ENCODE peak calls at places on chromosomes 1 and 21, in eight cellular contexts. One of them, this sample, is unnamed.

GRCh38 chr1:207644852-207645631 is at the start of gene CR1L:
- DNase-seq in psoas muscle: peak; percentile 83
- DNase-seq in stomach: peak; percentile 80
- DNase-seq in cardiac muscle cell: peak; percentile 76
- DNase-seq in neural progenitor cell: peak; percentile 53
- DNase-seq in lower lobe of right lung: peak; percentile 88
- DNase-seq in PC-9: no peak
- DNase-seq in Peyer's patch: peak; percentile 78
- DNase-seq in this sample: peak; percentile 68

GRCh38 chr1:209045326-209046057 is 538.0 kb upstream of the CAMK1G start:
- DNase-seq in psoas muscle: no peak
- DNase-seq in stomach: no peak
- DNase-seq in cardiac muscle cell: no peak
- DNase-seq in neural progenitor cell: no peak
- DNase-seq in lower lobe of right lung: no peak
- DNase-seq in PC-9: no peak
- DNase-seq in Peyer's patch: no peak
- DNase-seq in this sample: peak; percentile 75

GRCh38 chr1:17527036-17527914 is 12.2 kb upstream of the ARHGEF10L start:
- DNase-seq in psoas muscle: no peak
- DNase-seq in stomach: no peak
- DNase-seq in cardiac muscle cell: no peak
- DNase-seq in neural progenitor cell: no peak
- DNase-seq in lower lobe of right lung: no peak
- DNase-seq in PC-9: no peak
- DNase-seq in Peyer's patch: no peak
- DNase-seq in this sample: no peak

GRCh38 chr1:67833595-67833926 is 294 bp upstream of the GNG12 start:
- DNase-seq in psoas muscle: peak; percentile 61
- DNase-seq in stomach: no peak
- DNase-seq in cardiac muscle cell: no peak
- DNase-seq in neural progenitor cell: peak; percentile 21
- DNase-seq in lower lobe of right lung: no peak
- DNase-seq in PC-9: no peak
- DNase-seq in Peyer's patch: no peak
- DNase-seq in this sample: no peak

GRCh38 chr1:44812822-44813543 is 4.7 kb downstream of the BTBD19 start:
- DNase-seq in psoas muscle: no peak
- DNase-seq in stomach: no peak
- DNase-seq in cardiac muscle cell: no peak
- DNase-seq in neural progenitor cell: no peak
- DNase-seq in lower lobe of right lung: peak; percentile 59
- DNase-seq in PC-9: no peak
- DNase-seq in Peyer's patch: peak; percentile 60
- DNase-seq in this sample: peak; percentile 30

GRCh38 chr1:91617242-91617837 is 116.7 kb downstream of the CDC7 start:
- DNase-seq in psoas muscle: peak; percentile 44
- DNase-seq in stomach: no peak
- DNase-seq in cardiac muscle cell: peak; percentile 21
- DNase-seq in neural progenitor cell: peak; percentile 59
- DNase-seq in lower lobe of right lung: peak; percentile 55
- DNase-seq in PC-9: peak; percentile 51
- DNase-seq in Peyer's patch: peak; percentile 66
- DNase-seq in this sample: peak; percentile 82

GRCh38 chr21:38815060-38815405 is 9.3 kb downstream of the ETS2 start:
- DNase-seq in psoas muscle: no peak
- DNase-seq in stomach: no peak
- DNase-seq in cardiac muscle cell: no peak
- DNase-seq in neural progenitor cell: no peak
- DNase-seq in lower lobe of right lung: no peak
- DNase-seq in PC-9: peak; percentile 61
- DNase-seq in Peyer's patch: no peak
- DNase-seq in this sample: no peak

GRCh38 chr1:173946380-173946921 is 29.3 kb upstream of the SERPINC1 start:
- DNase-seq in psoas muscle: no peak
- DNase-seq in stomach: no peak
- DNase-seq in cardiac muscle cell: no peak
- DNase-seq in neural progenitor cell: no peak
- DNase-seq in lower lobe of right lung: no peak
- DNase-seq in PC-9: no peak
- DNase-seq in Peyer's patch: no peak
- DNase-seq in this sample: no peak

GRCh38 chr1:224205438-224205840 is 22.4 kb downstream of the DEGS1 start:
- DNase-seq in psoas muscle: no peak
- DNase-seq in stomach: no peak
- DNase-seq in cardiac muscle cell: no peak
- DNase-seq in neural progenitor cell: no peak
- DNase-seq in lower lobe of right lung: no peak
- DNase-seq in PC-9: peak; percentile 73
- DNase-seq in Peyer's patch: no peak
- DNase-seq in this sample: no peak

GRCh38 chr1:203629509-203630082 is 3.0 kb downstream of the ATP2B4 start:
- DNase-seq in psoas muscle: peak; percentile 78
- DNase-seq in stomach: peak; percentile 69
- DNase-seq in cardiac muscle cell: peak; percentile 79
- DNase-seq in neural progenitor cell: peak; percentile 80
- DNase-seq in lower lobe of right lung: peak; percentile 85
- DNase-seq in PC-9: no peak
- DNase-seq in Peyer's patch: peak; percentile 85
- DNase-seq in this sample: peak; percentile 57

GRCh38 chr21:39392296-39392695 is 43.4 kb upstream of the HMGN1 start:
- DNase-seq in psoas muscle: no peak
- DNase-seq in stomach: no peak
- DNase-seq in cardiac muscle cell: no peak
- DNase-seq in neural progenitor cell: peak; percentile 61
- DNase-seq in lower lobe of right lung: no peak
- DNase-seq in PC-9: no peak
- DNase-seq in Peyer's patch: no peak
- DNase-seq in this sample: no peak

GRCh38 chr1:63545780-63546179 is 22.5 kb downstream of the EFCAB7 start:
- DNase-seq in psoas muscle: no peak
- DNase-seq in stomach: no peak
- DNase-seq in cardiac muscle cell: no peak
- DNase-seq in neural progenitor cell: no peak
- DNase-seq in lower lobe of right lung: no peak
- DNase-seq in PC-9: no peak
- DNase-seq in Peyer's patch: no peak
- DNase-seq in this sample: no peak

GRCh38 chr21:28687571-28687970 is 305.1 kb downstream of the LTN1 start:
- DNase-seq in psoas muscle: no peak
- DNase-seq in stomach: no peak
- DNase-seq in cardiac muscle cell: peak; percentile 7
- DNase-seq in neural progenitor cell: no peak
- DNase-seq in lower lobe of right lung: no peak
- DNase-seq in PC-9: no peak
- DNase-seq in Peyer's patch: no peak
- DNase-seq in this sample: no peak

GRCh38 chr1:10251325-10252103 is 41.1 kb downstream of the KIF1B start:
- DNase-seq in psoas muscle: no peak
- DNase-seq in stomach: no peak
- DNase-seq in cardiac muscle cell: no peak
- DNase-seq in neural progenitor cell: no peak
- DNase-seq in lower lobe of right lung: no peak
- DNase-seq in PC-9: no peak
- DNase-seq in Peyer's patch: no peak
- DNase-seq in this sample: no peak

GRCh38 chr1:191643060-191643459 is 515.2 kb upstream of the RGS18 start:
- DNase-seq in psoas muscle: no peak
- DNase-seq in stomach: no peak
- DNase-seq in cardiac muscle cell: no peak
- DNase-seq in neural progenitor cell: no peak
- DNase-seq in lower lobe of right lung: no peak
- DNase-seq in PC-9: no peak
- DNase-seq in Peyer's patch: no peak
- DNase-seq in this sample: no peak

DNA sequence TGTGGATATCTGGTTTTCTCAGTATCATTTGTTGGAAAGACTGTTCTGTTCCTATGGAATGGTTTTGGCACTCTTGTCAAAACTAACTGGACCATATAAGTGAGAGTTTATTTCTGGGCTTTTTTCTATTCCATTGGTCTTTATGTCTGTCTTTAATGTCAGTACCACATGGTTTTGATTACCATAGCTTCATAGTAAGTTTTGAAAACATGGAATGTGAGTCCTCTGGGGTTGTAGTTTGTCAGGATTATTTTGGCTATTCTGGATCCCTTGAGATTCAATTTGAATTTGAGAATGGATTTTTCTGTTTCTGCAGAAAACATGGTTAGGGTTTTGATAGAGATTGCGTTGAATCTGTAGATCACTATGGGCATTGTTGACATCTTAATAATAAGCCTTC is 107.9 kb downstream of the ZFYVE9 start:
- DNase-seq in psoas muscle: no peak
- DNase-seq in stomach: no peak
- DNase-seq in cardiac muscle cell: no peak
- DNase-seq in neural progenitor cell: no peak
- DNase-seq in lower lobe of right lung: no peak
- DNase-seq in PC-9: no peak
- DNase-seq in Peyer's patch: no peak
- DNase-seq in this sample: no peak
- H3K4me1 ChIP-seq in psoas muscle: no peaks in the 10 kb centered on the region
- H3K4me1 ChIP-seq in stomach: no peaks in the 10 kb centered on the region
- H3K4me1 ChIP-seq in cardiac muscle cell: no peaks in the 10 kb centered on the region
- H3K4me1 ChIP-seq in neural progenitor cell: no peaks in the 10 kb centered on the region
- H3K4me1 ChIP-seq in lower lobe of right lung: no peaks in the 10 kb centered on the region
- H3K4me1 ChIP-seq in PC-9: no peaks in the 10 kb centered on the region
- H3K4me1 ChIP-seq in Peyer's patch: no peaks in the 10 kb centered on the region
- H3K4me1 ChIP-seq in this sample: no peaks in the 10 kb centered on the region

DNA sequence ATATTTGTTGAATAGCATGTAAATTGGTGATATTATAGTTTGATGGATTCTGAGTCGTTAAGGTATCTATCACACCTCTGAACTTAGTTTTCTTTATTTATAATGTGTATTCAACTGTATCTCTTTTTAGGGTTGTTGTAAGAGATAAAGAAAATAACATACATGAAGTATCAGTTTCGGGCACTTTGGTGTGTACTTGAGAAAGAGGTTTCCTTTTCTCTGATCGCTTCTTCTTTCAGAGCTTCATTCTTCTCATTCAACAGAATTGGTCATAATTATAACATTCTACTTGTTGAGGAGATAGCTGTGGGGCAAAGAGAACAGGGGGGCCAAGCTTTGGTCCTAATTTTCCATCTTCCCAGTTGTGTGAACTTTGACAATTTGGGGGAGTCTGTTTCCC is 508.0 kb downstream of the PLPP3 start:
- DNase-seq in psoas muscle: no peak
- DNase-seq in stomach: no peak
- DNase-seq in cardiac muscle cell: no peak
- DNase-seq in neural progenitor cell: no peak
- DNase-seq in lower lobe of right lung: no peak
- DNase-seq in PC-9: no peak
- DNase-seq in Peyer's patch: no peak
- DNase-seq in this sample: no peak
- H3K4me3 ChIP-seq in psoas muscle: no peak overlapping the region
- H3K4me3 ChIP-seq in stomach: no peak overlapping the region
- H3K4me3 ChIP-seq in cardiac muscle cell: no peak overlapping the region
- H3K4me3 ChIP-seq in neural progenitor cell: no peak overlapping the region
- H3K4me3 ChIP-seq in lower lobe of right lung: no peak overlapping the region
- H3K4me3 ChIP-seq in PC-9: no peak overlapping the region
- H3K4me3 ChIP-seq in Peyer's patch: no peak overlapping the region
- H3K4me3 ChIP-seq in this sample: no peak overlapping the region

GRCh38 chr1:16029288-16029687 is 7.5 kb downstream of the CLCNKA start:
- DNase-seq in psoas muscle: no peak
- DNase-seq in stomach: no peak
- DNase-seq in cardiac muscle cell: no peak
- DNase-seq in neural progenitor cell: no peak
- DNase-seq in lower lobe of right lung: no peak
- DNase-seq in PC-9: no peak
- DNase-seq in Peyer's patch: no peak
- DNase-seq in this sample: no peak

GRCh38 chr1:16031551-16031950 is 9.7 kb downstream of the CLCNKA start:
- DNase-seq in psoas muscle: no peak
- DNase-seq in stomach: no peak
- DNase-seq in cardiac muscle cell: no peak
- DNase-seq in neural progenitor cell: no peak
- DNase-seq in lower lobe of right lung: no peak
- DNase-seq in PC-9: no peak
- DNase-seq in Peyer's patch: no peak
- DNase-seq in this sample: no peak

GRCh38 chr1:16028237-16029002 is 6.6 kb downstream of the CLCNKA start:
- DNase-seq in psoas muscle: no peak
- DNase-seq in stomach: no peak
- DNase-seq in cardiac muscle cell: no peak
- DNase-seq in neural progenitor cell: no peak
- DNase-seq in lower lobe of right lung: no peak
- DNase-seq in PC-9: no peak
- DNase-seq in Peyer's patch: no peak
- DNase-seq in this sample: no peak

GRCh38 chr1:16032388-16033100 is 10.7 kb downstream of the CLCNKA start:
- DNase-seq in psoas muscle: peak; percentile 87
- DNase-seq in stomach: peak; percentile 88
- DNase-seq in cardiac muscle cell: peak; percentile 96
- DNase-seq in neural progenitor cell: peak; percentile 97
- DNase-seq in lower lobe of right lung: peak; percentile 87
- DNase-seq in PC-9: peak; percentile 64
- DNase-seq in Peyer's patch: peak; percentile 81
- DNase-seq in this sample: peak; percentile 88

DNA sequence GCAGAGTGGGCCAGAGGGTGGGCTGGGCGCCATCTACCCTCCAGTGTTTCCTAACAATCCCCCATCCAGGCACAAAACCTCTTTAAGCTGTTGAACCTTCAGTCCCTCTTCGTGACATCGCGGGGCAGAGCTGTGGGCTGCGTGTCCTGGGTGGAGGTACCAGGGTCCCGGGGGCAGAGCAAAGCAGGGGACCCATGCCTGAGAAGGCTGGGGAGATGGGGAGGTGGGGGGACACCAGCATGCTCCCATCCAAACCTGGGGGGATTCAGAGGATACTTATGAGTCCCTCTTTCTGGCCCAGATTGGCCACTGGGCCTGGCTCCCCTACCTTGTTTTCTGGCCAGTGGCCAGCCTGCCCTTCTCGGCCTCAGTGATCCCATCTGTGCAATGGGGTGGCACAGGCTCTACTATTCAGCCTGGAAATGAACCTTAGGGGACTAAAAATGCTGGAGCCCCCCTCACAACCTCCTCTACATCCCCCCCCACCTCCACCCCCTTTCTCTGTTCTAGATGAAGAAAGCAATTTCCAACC is 10.4 kb upstream of the CLCNKB start:
- DNase-seq in psoas muscle: no peak
- DNase-seq in stomach: no peak
- DNase-seq in cardiac muscle cell: no peak
- DNase-seq in neural progenitor cell: no peak
- DNase-seq in lower lobe of right lung: no peak
- DNase-seq in PC-9: no peak
- DNase-seq in Peyer's patch: no peak
- DNase-seq in this sample: no peak
- TF ChIP-seq CTCF in psoas muscle: no peak
- TF ChIP-seq CTCF in stomach: no peak
- TF ChIP-seq CTCF in cardiac muscle cell: no peak
- TF ChIP-seq CTCF in neural progenitor cell: no peak
- TF ChIP-seq CTCF in lower lobe of right lung: no peak
- TF ChIP-seq CTCF in PC-9: peak; percentile 31
- TF ChIP-seq CTCF in Peyer's patch: no peak
- TF ChIP-seq CTCF in this sample: no peak

DNA sequence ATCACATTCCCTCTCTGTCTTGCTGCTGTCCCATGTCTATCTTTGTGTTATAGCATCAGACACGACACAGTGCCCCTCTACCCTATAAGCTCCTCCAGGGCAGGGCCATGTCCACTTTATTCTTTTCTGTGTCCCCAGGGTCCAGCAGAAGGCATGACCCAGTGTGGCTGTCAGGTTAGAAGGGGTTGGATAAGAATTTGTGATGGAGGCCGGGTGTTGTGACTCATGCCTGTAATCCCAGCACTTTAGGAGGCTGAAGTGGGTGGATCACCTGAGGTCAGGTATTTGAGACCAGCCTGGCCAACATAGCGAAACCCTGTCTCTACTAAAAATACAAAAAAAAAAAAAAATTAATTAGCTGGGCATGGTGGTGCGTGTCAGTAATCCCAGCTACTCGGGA is 26.3 kb upstream of the RNF19B start:
- DNase-seq in psoas muscle: no peak
- DNase-seq in stomach: no peak
- DNase-seq in cardiac muscle cell: no peak
- DNase-seq in neural progenitor cell: no peak
- DNase-seq in lower lobe of right lung: no peak
- DNase-seq in PC-9: peak; percentile 50
- DNase-seq in Peyer's patch: no peak
- DNase-seq in this sample: no peak
- H3K4me1 ChIP-seq in psoas muscle: peaks cover 30% of the 10 kb centered on the region
- H3K4me1 ChIP-seq in stomach: peaks cover 28% of the 10 kb centered on the region
- H3K4me1 ChIP-seq in cardiac muscle cell: peaks cover 22% of the 10 kb centered on the region
- H3K4me1 ChIP-seq in neural progenitor cell: peaks cover 13% of the 10 kb centered on the region
- H3K4me1 ChIP-seq in lower lobe of right lung: peaks cover 55% of the 10 kb centered on the region
- H3K4me1 ChIP-seq in PC-9: peaks cover 62% of the 10 kb centered on the region
- H3K4me1 ChIP-seq in Peyer's patch: peaks cover 17% of the 10 kb centered on the region
- H3K4me1 ChIP-seq in this sample: no peaks in the 10 kb centered on the region

This sample was measured in pancreas.